ENCODE peak calls at places on chromosomes 3 and 15, in four cellular contexts. One of them, this sample, is unnamed.

GRCh38 chr3:39718674-39719595 is 90.5 kb upstream of the MYRIP start:
- DNase-seq in AG10803: peak; percentile 73
- DNase-seq in NCI-H1417: no peak
- DNase-seq in T-helper 1 cell: no peak
- DNase-seq in this sample: peak; percentile 84

GRCh38 chr15:81830520-81830919 is 215.3 kb downstream of the MEX3B start:
- DNase-seq in AG10803: no peak
- DNase-seq in NCI-H1417: no peak
- DNase-seq in T-helper 1 cell: no peak
- DNase-seq in this sample: no peak

GRCh38 chr3:148829926-148830325 is 2.3 kb downstream of the CPB1 start:
- DNase-seq in AG10803: no peak
- DNase-seq in NCI-H1417: no peak
- DNase-seq in T-helper 1 cell: no peak
- DNase-seq in this sample: no peak

GRCh38 chr3:81545572-81545971 is 215.9 kb downstream of the GBE1 start:
- DNase-seq in AG10803: peak; percentile 45
- DNase-seq in NCI-H1417: no peak
- DNase-seq in T-helper 1 cell: no peak
- DNase-seq in this sample: peak; percentile 52

GRCh38 chr15:56052389-56053045 is 59.1 kb upstream of the NEDD4 start:
- DNase-seq in AG10803: peak; percentile 71
- DNase-seq in NCI-H1417: peak; percentile 27
- DNase-seq in T-helper 1 cell: peak; percentile 32
- DNase-seq in this sample: peak; percentile 30

GRCh38 chr15:81274932-81275341 is 49.0 kb downstream of the STARD5 start:
- DNase-seq in AG10803: peak; percentile 79
- DNase-seq in NCI-H1417: peak; percentile 53
- DNase-seq in T-helper 1 cell: peak; percentile 83
- DNase-seq in this sample: peak; percentile 73

GRCh38 chr3:8280161-8280560 is 221.5 kb upstream of the LMCD1 start:
- DNase-seq in AG10803: no peak
- DNase-seq in NCI-H1417: no peak
- DNase-seq in T-helper 1 cell: no peak
- DNase-seq in this sample: no peak

GRCh38 chr15:41904487-41905359 is 10.9 kb upstream of the SPTBN5 start:
- DNase-seq in AG10803: peak; percentile 44
- DNase-seq in NCI-H1417: peak; percentile 26
- DNase-seq in T-helper 1 cell: peak; percentile 63
- DNase-seq in this sample: peak; percentile 82

GRCh38 chr15:85044251-85044853 is 62.7 kb downstream of the PDE8A start:
- DNase-seq in AG10803: peak; percentile 71
- DNase-seq in NCI-H1417: peak; percentile 56
- DNase-seq in T-helper 1 cell: peak; percentile 27
- DNase-seq in this sample: peak; percentile 51

GRCh38 chr15:76209523-76209922 is 101.7 kb downstream of the ETFA start:
- DNase-seq in AG10803: no peak
- DNase-seq in NCI-H1417: no peak
- DNase-seq in T-helper 1 cell: no peak
- DNase-seq in this sample: no peak

GRCh38 chr3:123419850-123420292 is 29.0 kb downstream of the ADCY5 start:
- DNase-seq in AG10803: no peak
- DNase-seq in NCI-H1417: no peak
- DNase-seq in T-helper 1 cell: no peak
- DNase-seq in this sample: no peak

GRCh38 chr15:65421360-65422215 is 1.2 kb downstream of the IGDCC4 start:
- DNase-seq in AG10803: peak; percentile 47
- DNase-seq in NCI-H1417: peak; percentile 68
- DNase-seq in T-helper 1 cell: no peak
- DNase-seq in this sample: peak; percentile 52

GRCh38 chr3:54621181-54621580 is 306.7 kb downstream of the LRTM1 start:
- DNase-seq in AG10803: no peak
- DNase-seq in NCI-H1417: peak; percentile 19
- DNase-seq in T-helper 1 cell: no peak
- DNase-seq in this sample: no peak

GRCh38 chr3:31999902-32000439 is 18.4 kb downstream of the ZNF860 start:
- DNase-seq in AG10803: no peak
- DNase-seq in NCI-H1417: no peak
- DNase-seq in T-helper 1 cell: peak; percentile 42
- DNase-seq in this sample: no peak

GRCh38 chr3:20055020-20055775 is 15.0 kb downstream of the KAT2B start:
- DNase-seq in AG10803: no peak
- DNase-seq in NCI-H1417: no peak
- DNase-seq in T-helper 1 cell: peak; percentile 46
- DNase-seq in this sample: no peak